ENCODE peak calls at places on chromosomes 12 and 14, in nine cellular contexts. T, R, M, G, Z, X, U, Y and A are unnamed samples.
A peak's percentile ranks its signal among the peaks of the same experiment; 100 is the strongest.

GRCh38 chr14:72155379-72155993 is 223.3 kb downstream of the RGS6 start:
- DNase-seq in R (peak; percentile 51), U (no peak), M (no peak), Y (no peak), T (no peak), Z (no peak), X (no peak), G (no peak), A (no peak)

GRCh38 chr12:7075518-7075917 is 15.0 kb downstream of the C1S start:
- DNase-seq in G (no peak), M (no peak), T (no peak), X (no peak), Y (no peak), Z (no peak), U (no peak), R (no peak), A (no peak)

GRCh38 chr14:61514006-61514830 is 181.1 kb upstream of the HIF1A start:
- DNase-seq in Y (no peak), G (no peak), T (peak; percentile 84), R (no peak), M (peak; percentile 55), U (peak; percentile 67), X (peak; percentile 70), Z (no peak), A (peak; percentile 49)

GRCh38 chr14:61607570-61608244 is 87.6 kb upstream of the HIF1A start:
- DNase-seq in M (no peak), X (no peak), T (no peak), U (no peak), Y (no peak), Z (no peak), R (no peak), G (no peak), A (no peak)

GRCh38 chr12:66131067-66131688 is 628 bp upstream of the LLPH start:
- DNase-seq in M (no peak), T (no peak), R (no peak), U (no peak), Y (no peak), X (no peak), G (no peak), Z (no peak), A (no peak)

GRCh38 chr12:120238224-120238616 is 27.3 kb downstream of the PXN start:
- DNase-seq in Z (no peak), X (no peak), M (no peak), U (no peak), T (no peak), Y (no peak), G (no peak), R (no peak), A (no peak)

GRCh38 chr12:31324845-31325523 is 966 bp downstream of the SINHCAF start:
- DNase-seq in Z (no peak), M (peak; percentile 61), T (peak; percentile 55), Y (peak; percentile 78), X (peak; percentile 62), G (peak; percentile 25), U (peak; percentile 71), R (peak; percentile 75), A (no peak)

GRCh38 chr12:106179086-106179485 is 40.3 kb upstream of the NUAK1 start:
- DNase-seq in U (no peak), X (no peak), R (no peak), Y (no peak), G (no peak), Z (no peak), M (no peak), T (no peak), A (no peak)

GRCh38 chr12:12560587-12561304 is 1.9 kb downstream of the DUSP16 start:
- DNase-seq in G (peak; percentile 71), Y (peak; percentile 35), T (peak; percentile 85), M (peak; percentile 89), X (peak; percentile 72), U (peak; percentile 65), Z (no peak), R (peak; percentile 65), A (no peak)

DNA sequence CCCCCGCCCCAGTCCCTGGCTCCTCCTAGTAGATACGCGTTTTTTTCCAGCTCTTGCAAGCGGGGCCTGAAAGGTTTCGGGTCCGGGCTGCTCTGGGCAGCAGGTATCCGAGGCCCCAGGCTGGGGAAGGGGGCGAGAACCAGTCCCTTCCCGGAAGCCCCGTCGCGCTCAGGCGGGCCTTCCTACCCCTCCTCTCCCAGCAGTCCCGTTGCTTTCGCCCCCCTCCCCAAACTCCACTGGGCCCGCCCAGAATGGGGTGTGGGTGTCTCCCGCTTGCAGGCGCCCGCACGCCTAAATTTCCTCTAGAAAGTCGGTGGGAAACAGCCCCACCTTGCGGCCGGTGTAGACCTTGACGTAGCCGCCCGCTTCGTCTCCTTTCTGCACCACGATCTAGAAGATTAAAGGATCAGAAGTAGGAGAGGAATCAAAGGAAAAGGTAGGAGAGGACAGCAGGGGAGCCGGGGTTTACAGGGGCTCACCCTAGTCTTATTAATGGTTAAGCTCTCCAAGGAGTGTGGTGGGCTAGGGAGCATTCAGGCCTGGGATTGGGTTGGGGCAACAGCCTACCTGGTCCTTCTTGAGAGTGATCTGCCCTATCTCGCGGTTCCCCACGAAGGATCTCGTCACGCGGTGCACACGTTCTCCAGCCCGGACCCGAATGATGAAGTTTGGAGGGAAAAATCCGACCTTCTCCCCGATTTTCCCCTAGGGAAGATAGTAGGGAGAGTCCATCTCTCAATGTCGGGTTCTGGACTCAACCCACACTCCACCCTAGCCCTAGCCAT is 7.3 kb downstream of the STAC3 start:
- DNase-seq in U (peak; percentile 75), M (peak; percentile 68), Y (peak; percentile 71), T (peak; percentile 39), X (peak; percentile 74), G (peak; percentile 93), Z (peak; percentile 74), R (no peak), A (peak; percentile 23)
- TF ChIP-seq CTCF in U (peak; percentile 85), M (peak; percentile 84), Y (peak; percentile 37), T (peak; percentile 74), X (peak; percentile 77), G (peak; percentile 78), Z (no peak), R (peak; percentile 88), A (peak; percentile 81)

DNA sequence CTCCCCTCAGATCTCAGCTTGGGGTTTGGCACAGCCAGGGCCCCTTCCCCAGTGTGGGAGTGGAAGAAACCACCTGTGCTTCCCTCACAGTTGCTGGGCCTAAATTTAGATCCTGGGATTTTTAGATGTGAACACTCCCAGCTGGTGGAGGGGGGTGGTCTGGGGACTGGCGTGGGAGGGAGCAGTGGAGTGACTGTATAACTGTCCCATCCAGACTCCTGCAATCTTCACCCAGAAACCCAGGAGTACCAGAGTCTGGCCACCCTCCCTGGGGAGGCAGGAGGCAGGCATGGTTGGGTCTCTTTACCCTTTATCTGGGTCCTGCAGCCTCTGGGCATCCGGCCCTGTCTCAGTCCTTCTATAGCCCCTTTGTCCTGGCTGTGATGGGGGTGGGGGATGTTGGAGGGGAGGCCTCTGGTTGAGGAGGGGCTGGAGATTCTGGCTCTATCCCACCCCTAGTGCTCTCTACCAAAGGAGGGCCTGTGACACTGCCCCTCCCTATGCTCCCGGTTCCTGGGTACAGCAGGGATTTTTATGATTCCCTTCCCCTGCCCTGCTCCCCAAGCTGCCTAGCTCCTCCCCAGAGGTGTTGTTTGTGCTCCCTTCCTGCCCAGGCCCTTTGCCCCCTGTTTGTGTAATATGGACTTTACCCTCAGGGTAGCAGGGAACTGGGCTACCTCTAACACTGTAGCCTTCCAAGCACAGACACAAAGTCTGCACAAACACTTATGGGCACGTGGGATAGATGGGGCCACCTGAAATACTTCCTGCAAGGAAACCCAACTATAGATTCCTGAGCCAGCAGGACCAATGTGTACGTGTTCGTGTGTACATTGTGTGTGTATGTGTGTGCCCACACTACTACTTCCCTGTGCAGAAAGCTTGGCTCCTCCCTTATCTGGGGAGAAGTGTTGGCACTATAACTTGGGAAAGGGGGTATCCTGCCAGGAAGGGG is 1.7 kb downstream of the ERBB3 start:
- DNase-seq in Y (no peak), R (no peak), X (no peak), T (no peak), Z (no peak), G (no peak), U (no peak), M (no peak), A (no peak)
- H3K4me3 ChIP-seq in Y (peak overlapping the region; percentile 1), R (no peak overlapping the region), X (no peak overlapping the region), T (no peak overlapping the region), Z (peak overlapping the region; percentile 70), G (peak overlapping the region; percentile 8), U (no peak overlapping the region), M (no peak overlapping the region), A (no peak overlapping the region)

DNA sequence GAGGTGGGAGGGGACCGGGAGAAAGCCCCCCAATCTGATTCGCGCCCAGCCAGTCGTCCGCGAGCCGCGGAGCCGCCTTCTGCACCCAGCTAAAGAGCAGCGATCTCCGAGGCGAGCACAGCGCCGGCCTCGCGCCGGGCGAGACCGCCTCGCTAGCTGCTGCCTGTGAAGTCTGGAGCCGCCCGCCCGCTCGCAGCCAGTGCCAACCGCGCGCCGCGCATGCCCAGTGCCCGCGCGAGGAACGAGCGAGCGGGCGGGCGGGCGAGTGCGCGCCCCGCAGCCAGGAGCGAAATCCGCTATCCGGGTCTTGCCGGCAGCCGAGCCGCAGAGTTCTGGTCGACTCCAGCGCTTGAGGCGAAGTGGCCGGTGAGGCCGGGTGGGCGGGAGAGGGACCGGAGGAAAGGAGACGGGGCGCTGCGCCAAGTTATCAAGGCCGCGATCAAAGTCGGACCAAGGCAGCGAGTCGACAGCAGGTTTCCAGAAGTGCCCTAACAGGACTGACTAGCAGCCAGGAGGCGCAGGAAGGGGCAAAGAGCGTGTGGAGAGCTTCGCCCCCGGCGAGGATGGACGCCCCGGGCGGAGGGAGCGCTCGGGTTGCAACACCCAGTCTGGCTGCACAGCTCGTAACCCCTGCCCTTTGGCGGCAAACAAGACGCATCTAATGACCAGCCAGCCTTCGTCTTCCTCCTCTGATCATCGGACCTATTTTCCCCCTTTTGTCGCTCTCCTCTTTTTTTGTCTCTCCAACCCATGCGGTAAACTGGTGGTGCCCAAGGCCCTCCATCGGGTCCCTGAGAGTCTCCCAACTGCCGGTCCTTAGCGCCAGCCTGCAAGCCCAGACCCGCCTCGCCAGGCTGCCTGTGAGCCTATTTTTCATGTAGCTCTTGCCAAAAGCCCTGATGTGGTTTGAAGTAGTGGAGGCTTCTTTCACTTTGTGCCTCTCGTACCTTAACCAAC is at the start of gene EPS8:
- DNase-seq in T (peak; percentile 90), Y (peak; percentile 96), X (peak; percentile 94), Z (peak; percentile 74), G (peak; percentile 78), R (peak; percentile 91), U (peak; percentile 94), M (peak; percentile 91), A (peak; percentile 74)
- TF ChIP-seq CTCF in T (no peak), Y (peak; percentile 30), X (no peak), Z (no peak), G (no peak), R (no peak), U (no peak), M (no peak), A (no peak)

DNA sequence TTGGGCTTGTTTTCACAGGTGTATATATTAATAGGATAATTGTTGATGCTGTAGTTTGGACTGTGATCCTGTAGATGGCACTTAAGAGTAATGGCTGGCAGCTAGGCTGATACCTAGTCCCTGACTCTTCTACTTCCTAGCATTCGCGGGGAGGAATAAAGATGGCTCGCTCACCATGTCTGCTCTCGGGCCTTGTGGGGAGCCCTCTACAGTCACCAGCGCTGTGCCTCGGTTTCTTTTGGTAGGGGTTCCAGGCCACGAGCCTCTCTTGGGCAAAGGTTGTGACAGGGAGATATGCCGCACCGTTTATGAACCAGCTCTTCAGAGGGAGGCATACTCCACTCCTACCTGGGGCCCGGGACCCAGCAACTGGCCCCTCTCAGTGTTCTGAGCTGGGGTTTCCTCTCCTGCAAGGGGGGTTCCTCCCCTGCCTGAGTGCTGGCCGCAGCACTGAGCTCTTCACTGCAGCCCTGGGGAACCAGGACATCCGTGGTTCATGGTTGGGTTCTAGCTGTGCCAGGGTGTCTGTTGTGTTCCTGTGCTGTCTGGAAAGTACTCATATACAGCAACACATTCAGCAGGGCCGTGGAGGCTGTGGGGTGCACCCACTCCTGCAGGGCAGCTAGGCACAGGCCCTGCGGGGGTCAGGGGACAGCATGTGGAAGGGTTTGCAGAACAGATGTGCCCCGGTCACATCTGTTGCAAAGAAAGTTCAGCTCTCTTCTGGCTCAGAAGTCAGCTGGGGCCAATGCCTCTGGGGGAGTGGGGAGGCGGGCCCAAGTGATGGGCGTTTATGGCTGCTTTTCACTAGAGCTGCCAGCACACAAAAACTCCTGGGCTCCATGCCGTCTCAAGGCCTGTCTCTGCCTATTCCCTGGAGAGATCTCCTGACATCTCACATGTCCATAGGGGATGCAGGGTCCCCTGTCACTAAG is 147.9 kb downstream of the PPFIA2 start:
- DNase-seq in Y (no peak), Z (no peak), X (peak; percentile 6), U (no peak), G (peak; percentile 3), R (no peak), T (no peak), M (peak; percentile 2), A (no peak)
- H3K4me3 ChIP-seq in Y (no peak overlapping the region), Z (no peak overlapping the region), X (no peak overlapping the region), U (no peak overlapping the region), G (no peak overlapping the region), R (no peak overlapping the region), T (no peak overlapping the region), M (no peak overlapping the region), A (no peak overlapping the region)